ENCODE peak calls at places on chromosomes 7 and 10, in ten cellular contexts. One of them, this sample, is unnamed.
A peak's percentile ranks its signal among the peaks of the same experiment; 100 is the strongest.

GRCh38 chr10:104080762-104081161 is 4.9 kb downstream of the COL17A1 start:
- DNase-seq in suprapubic skin: no peak
- DNase-seq in stimulated activated CD8-positive, alpha-beta memory T cell treated with anti-CD3 and anti-CD28 coated beads, Interleukin-15, amount 100 ng/mL, for 24 hours: no peak
- DNase-seq in glutamatergic neuron: no peak
- DNase-seq in NCI-H146: peak; percentile 95
- DNase-seq in left ventricle myocardium inferior: no peak
- DNase-seq in trophoblast cell: no peak
- DNase-seq in NCI-H1092 treated with DMSO at 0.1 percent for 48 hours: peak; percentile 29
- DNase-seq in stimulated activated CD4-positive, alpha-beta T cell treated with anti-CD3 and anti-CD28 coated beads, Interleukin-1b, Interleukin-23, amount 100 ng/mL, for 24 hours: no peak
- DNase-seq in nucleus accumbens: no peak
- DNase-seq in this sample: no peak

GRCh38 chr7:16755397-16755796 is 1.8 kb downstream of the TSPAN13 start:
- DNase-seq in suprapubic skin: no peak
- DNase-seq in stimulated activated CD8-positive, alpha-beta memory T cell treated with anti-CD3 and anti-CD28 coated beads, Interleukin-15, amount 100 ng/mL, for 24 hours: no peak
- DNase-seq in glutamatergic neuron: no peak
- DNase-seq in NCI-H146: no peak
- DNase-seq in left ventricle myocardium inferior: no peak
- DNase-seq in trophoblast cell: no peak
- DNase-seq in NCI-H1092 treated with DMSO at 0.1 percent for 48 hours: no peak
- DNase-seq in stimulated activated CD4-positive, alpha-beta T cell treated with anti-CD3 and anti-CD28 coated beads, Interleukin-1b, Interleukin-23, amount 100 ng/mL, for 24 hours: no peak
- DNase-seq in nucleus accumbens: no peak
- DNase-seq in this sample: no peak

GRCh38 chr7:45136106-45137060 is 21.2 kb upstream of the RAMP3 start:
- DNase-seq in suprapubic skin: no peak
- DNase-seq in stimulated activated CD8-positive, alpha-beta memory T cell treated with anti-CD3 and anti-CD28 coated beads, Interleukin-15, amount 100 ng/mL, for 24 hours: peak; percentile 12
- DNase-seq in glutamatergic neuron: peak; percentile 65
- DNase-seq in NCI-H146: peak; percentile 64
- DNase-seq in left ventricle myocardium inferior: no peak
- DNase-seq in trophoblast cell: peak; percentile 47
- DNase-seq in NCI-H1092 treated with DMSO at 0.1 percent for 48 hours: peak; percentile 70
- DNase-seq in stimulated activated CD4-positive, alpha-beta T cell treated with anti-CD3 and anti-CD28 coated beads, Interleukin-1b, Interleukin-23, amount 100 ng/mL, for 24 hours: peak; percentile 43
- DNase-seq in nucleus accumbens: peak; percentile 23
- DNase-seq in this sample: peak; percentile 73

GRCh38 chr10:70540789-70541360 is 61.7 kb downstream of the PRF1 start:
- DNase-seq in suprapubic skin: no peak
- DNase-seq in stimulated activated CD8-positive, alpha-beta memory T cell treated with anti-CD3 and anti-CD28 coated beads, Interleukin-15, amount 100 ng/mL, for 24 hours: no peak
- DNase-seq in glutamatergic neuron: no peak
- DNase-seq in NCI-H146: peak; percentile 97
- DNase-seq in left ventricle myocardium inferior: no peak
- DNase-seq in trophoblast cell: no peak
- DNase-seq in NCI-H1092 treated with DMSO at 0.1 percent for 48 hours: no peak
- DNase-seq in stimulated activated CD4-positive, alpha-beta T cell treated with anti-CD3 and anti-CD28 coated beads, Interleukin-1b, Interleukin-23, amount 100 ng/mL, for 24 hours: no peak
- DNase-seq in nucleus accumbens: no peak
- DNase-seq in this sample: no peak

GRCh38 chr10:92413011-92413410 is 122.0 kb downstream of the MARCHF5 start:
- DNase-seq in suprapubic skin: no peak
- DNase-seq in stimulated activated CD8-positive, alpha-beta memory T cell treated with anti-CD3 and anti-CD28 coated beads, Interleukin-15, amount 100 ng/mL, for 24 hours: no peak
- DNase-seq in glutamatergic neuron: no peak
- DNase-seq in NCI-H146: no peak
- DNase-seq in left ventricle myocardium inferior: no peak
- DNase-seq in trophoblast cell: no peak
- DNase-seq in NCI-H1092 treated with DMSO at 0.1 percent for 48 hours: no peak
- DNase-seq in stimulated activated CD4-positive, alpha-beta T cell treated with anti-CD3 and anti-CD28 coated beads, Interleukin-1b, Interleukin-23, amount 100 ng/mL, for 24 hours: no peak
- DNase-seq in nucleus accumbens: no peak
- DNase-seq in this sample: no peak

GRCh38 chr10:47063858-47064257 is 152.6 kb downstream of the PTPN20 start:
- DNase-seq in suprapubic skin: no peak
- DNase-seq in stimulated activated CD8-positive, alpha-beta memory T cell treated with anti-CD3 and anti-CD28 coated beads, Interleukin-15, amount 100 ng/mL, for 24 hours: no peak
- DNase-seq in glutamatergic neuron: no peak
- DNase-seq in NCI-H146: no peak
- DNase-seq in left ventricle myocardium inferior: no peak
- DNase-seq in trophoblast cell: no peak
- DNase-seq in NCI-H1092 treated with DMSO at 0.1 percent for 48 hours: no peak
- DNase-seq in stimulated activated CD4-positive, alpha-beta T cell treated with anti-CD3 and anti-CD28 coated beads, Interleukin-1b, Interleukin-23, amount 100 ng/mL, for 24 hours: no peak
- DNase-seq in nucleus accumbens: no peak
- DNase-seq in this sample: no peak

GRCh38 chr10:48431871-48432270 is 125.4 kb downstream of the MAPK8 start:
- DNase-seq in suprapubic skin: no peak
- DNase-seq in stimulated activated CD8-positive, alpha-beta memory T cell treated with anti-CD3 and anti-CD28 coated beads, Interleukin-15, amount 100 ng/mL, for 24 hours: no peak
- DNase-seq in glutamatergic neuron: no peak
- DNase-seq in NCI-H146: no peak
- DNase-seq in left ventricle myocardium inferior: no peak
- DNase-seq in trophoblast cell: no peak
- DNase-seq in NCI-H1092 treated with DMSO at 0.1 percent for 48 hours: no peak
- DNase-seq in stimulated activated CD4-positive, alpha-beta T cell treated with anti-CD3 and anti-CD28 coated beads, Interleukin-1b, Interleukin-23, amount 100 ng/mL, for 24 hours: no peak
- DNase-seq in nucleus accumbens: no peak
- DNase-seq in this sample: no peak

GRCh38 chr7:22561895-22562593 is 62.1 kb upstream of the STEAP1B start:
- DNase-seq in suprapubic skin: no peak
- DNase-seq in stimulated activated CD8-positive, alpha-beta memory T cell treated with anti-CD3 and anti-CD28 coated beads, Interleukin-15, amount 100 ng/mL, for 24 hours: no peak
- DNase-seq in glutamatergic neuron: no peak
- DNase-seq in NCI-H146: no peak
- DNase-seq in left ventricle myocardium inferior: no peak
- DNase-seq in trophoblast cell: no peak
- DNase-seq in NCI-H1092 treated with DMSO at 0.1 percent for 48 hours: no peak
- DNase-seq in stimulated activated CD4-positive, alpha-beta T cell treated with anti-CD3 and anti-CD28 coated beads, Interleukin-1b, Interleukin-23, amount 100 ng/mL, for 24 hours: no peak
- DNase-seq in nucleus accumbens: no peak
- DNase-seq in this sample: no peak

GRCh38 chr10:11098628-11099027 is 81.0 kb downstream of the CELF2 start:
- DNase-seq in suprapubic skin: no peak
- DNase-seq in stimulated activated CD8-positive, alpha-beta memory T cell treated with anti-CD3 and anti-CD28 coated beads, Interleukin-15, amount 100 ng/mL, for 24 hours: no peak
- DNase-seq in glutamatergic neuron: no peak
- DNase-seq in NCI-H146: no peak
- DNase-seq in left ventricle myocardium inferior: peak; percentile 39
- DNase-seq in trophoblast cell: no peak
- DNase-seq in NCI-H1092 treated with DMSO at 0.1 percent for 48 hours: no peak
- DNase-seq in stimulated activated CD4-positive, alpha-beta T cell treated with anti-CD3 and anti-CD28 coated beads, Interleukin-1b, Interleukin-23, amount 100 ng/mL, for 24 hours: no peak
- DNase-seq in nucleus accumbens: no peak
- DNase-seq in this sample: no peak

GRCh38 chr10:60448246-60448645 is 58.6 kb upstream of the ANK3 start:
- DNase-seq in suprapubic skin: no peak
- DNase-seq in stimulated activated CD8-positive, alpha-beta memory T cell treated with anti-CD3 and anti-CD28 coated beads, Interleukin-15, amount 100 ng/mL, for 24 hours: no peak
- DNase-seq in glutamatergic neuron: no peak
- DNase-seq in NCI-H146: no peak
- DNase-seq in left ventricle myocardium inferior: no peak
- DNase-seq in trophoblast cell: no peak
- DNase-seq in NCI-H1092 treated with DMSO at 0.1 percent for 48 hours: no peak
- DNase-seq in stimulated activated CD4-positive, alpha-beta T cell treated with anti-CD3 and anti-CD28 coated beads, Interleukin-1b, Interleukin-23, amount 100 ng/mL, for 24 hours: no peak
- DNase-seq in nucleus accumbens: no peak
- DNase-seq in this sample: no peak

GRCh38 chr10:67268146-67268545 is 342.3 kb downstream of the LRRTM3 start:
- DNase-seq in suprapubic skin: no peak
- DNase-seq in stimulated activated CD8-positive, alpha-beta memory T cell treated with anti-CD3 and anti-CD28 coated beads, Interleukin-15, amount 100 ng/mL, for 24 hours: no peak
- DNase-seq in glutamatergic neuron: no peak
- DNase-seq in NCI-H146: no peak
- DNase-seq in left ventricle myocardium inferior: no peak
- DNase-seq in trophoblast cell: no peak
- DNase-seq in NCI-H1092 treated with DMSO at 0.1 percent for 48 hours: no peak
- DNase-seq in stimulated activated CD4-positive, alpha-beta T cell treated with anti-CD3 and anti-CD28 coated beads, Interleukin-1b, Interleukin-23, amount 100 ng/mL, for 24 hours: no peak
- DNase-seq in nucleus accumbens: no peak
- DNase-seq in this sample: no peak

GRCh38 chr7:157228864-157229422 is 90.2 kb downstream of the UBE3C start:
- DNase-seq in suprapubic skin: no peak
- DNase-seq in stimulated activated CD8-positive, alpha-beta memory T cell treated with anti-CD3 and anti-CD28 coated beads, Interleukin-15, amount 100 ng/mL, for 24 hours: no peak
- DNase-seq in glutamatergic neuron: peak; percentile 65
- DNase-seq in NCI-H146: no peak
- DNase-seq in left ventricle myocardium inferior: no peak
- DNase-seq in trophoblast cell: peak; percentile 5
- DNase-seq in NCI-H1092 treated with DMSO at 0.1 percent for 48 hours: no peak
- DNase-seq in stimulated activated CD4-positive, alpha-beta T cell treated with anti-CD3 and anti-CD28 coated beads, Interleukin-1b, Interleukin-23, amount 100 ng/mL, for 24 hours: no peak
- DNase-seq in nucleus accumbens: no peak
- DNase-seq in this sample: no peak

GRCh38 chr10:6445671-6446278 is 134.3 kb downstream of the PRKCQ start:
- DNase-seq in suprapubic skin: no peak
- DNase-seq in stimulated activated CD8-positive, alpha-beta memory T cell treated with anti-CD3 and anti-CD28 coated beads, Interleukin-15, amount 100 ng/mL, for 24 hours: peak; percentile 10
- DNase-seq in glutamatergic neuron: peak; percentile 60
- DNase-seq in NCI-H146: no peak
- DNase-seq in left ventricle myocardium inferior: peak; percentile 25
- DNase-seq in trophoblast cell: no peak
- DNase-seq in NCI-H1092 treated with DMSO at 0.1 percent for 48 hours: peak; percentile 2
- DNase-seq in stimulated activated CD4-positive, alpha-beta T cell treated with anti-CD3 and anti-CD28 coated beads, Interleukin-1b, Interleukin-23, amount 100 ng/mL, for 24 hours: peak; percentile 38
- DNase-seq in nucleus accumbens: peak; percentile 25
- DNase-seq in this sample: peak; percentile 79

GRCh38 chr10:132519382-132520146 is 18.0 kb upstream of the INPP5A start:
- DNase-seq in suprapubic skin: peak; percentile 79
- DNase-seq in stimulated activated CD8-positive, alpha-beta memory T cell treated with anti-CD3 and anti-CD28 coated beads, Interleukin-15, amount 100 ng/mL, for 24 hours: no peak
- DNase-seq in glutamatergic neuron: no peak
- DNase-seq in NCI-H146: no peak
- DNase-seq in left ventricle myocardium inferior: no peak
- DNase-seq in trophoblast cell: no peak
- DNase-seq in NCI-H1092 treated with DMSO at 0.1 percent for 48 hours: no peak
- DNase-seq in stimulated activated CD4-positive, alpha-beta T cell treated with anti-CD3 and anti-CD28 coated beads, Interleukin-1b, Interleukin-23, amount 100 ng/mL, for 24 hours: no peak
- DNase-seq in nucleus accumbens: no peak
- DNase-seq in this sample: peak; percentile 80

GRCh38 chr7:136123352-136123751 is 146.2 kb upstream of the MTPN start:
- DNase-seq in suprapubic skin: no peak
- DNase-seq in stimulated activated CD8-positive, alpha-beta memory T cell treated with anti-CD3 and anti-CD28 coated beads, Interleukin-15, amount 100 ng/mL, for 24 hours: no peak
- DNase-seq in glutamatergic neuron: no peak
- DNase-seq in NCI-H146: no peak
- DNase-seq in left ventricle myocardium inferior: no peak
- DNase-seq in trophoblast cell: no peak
- DNase-seq in NCI-H1092 treated with DMSO at 0.1 percent for 48 hours: no peak
- DNase-seq in stimulated activated CD4-positive, alpha-beta T cell treated with anti-CD3 and anti-CD28 coated beads, Interleukin-1b, Interleukin-23, amount 100 ng/mL, for 24 hours: no peak
- DNase-seq in nucleus accumbens: no peak
- DNase-seq in this sample: no peak

GRCh38 chr7:105354383-105354782 is 34.3 kb downstream of the SRPK2 start:
- DNase-seq in suprapubic skin: no peak
- DNase-seq in stimulated activated CD8-positive, alpha-beta memory T cell treated with anti-CD3 and anti-CD28 coated beads, Interleukin-15, amount 100 ng/mL, for 24 hours: no peak
- DNase-seq in glutamatergic neuron: no peak
- DNase-seq in NCI-H146: no peak
- DNase-seq in left ventricle myocardium inferior: no peak
- DNase-seq in trophoblast cell: no peak
- DNase-seq in NCI-H1092 treated with DMSO at 0.1 percent for 48 hours: no peak
- DNase-seq in stimulated activated CD4-positive, alpha-beta T cell treated with anti-CD3 and anti-CD28 coated beads, Interleukin-1b, Interleukin-23, amount 100 ng/mL, for 24 hours: no peak
- DNase-seq in nucleus accumbens: no peak
- DNase-seq in this sample: no peak

GRCh38 chr10:110304394-110304779 is 333 bp downstream of the SMNDC1 start:
- DNase-seq in suprapubic skin: no peak
- DNase-seq in stimulated activated CD8-positive, alpha-beta memory T cell treated with anti-CD3 and anti-CD28 coated beads, Interleukin-15, amount 100 ng/mL, for 24 hours: no peak
- DNase-seq in glutamatergic neuron: no peak
- DNase-seq in NCI-H146: peak; percentile 65
- DNase-seq in left ventricle myocardium inferior: no peak
- DNase-seq in trophoblast cell: peak; percentile 21
- DNase-seq in NCI-H1092 treated with DMSO at 0.1 percent for 48 hours: no peak
- DNase-seq in stimulated activated CD4-positive, alpha-beta T cell treated with anti-CD3 and anti-CD28 coated beads, Interleukin-1b, Interleukin-23, amount 100 ng/mL, for 24 hours: peak; percentile 15
- DNase-seq in nucleus accumbens: no peak
- DNase-seq in this sample: peak; percentile 93

GRCh38 chr10:88979153-88979562 is 11.4 kb upstream of the FAS start:
- DNase-seq in suprapubic skin: no peak
- DNase-seq in stimulated activated CD8-positive, alpha-beta memory T cell treated with anti-CD3 and anti-CD28 coated beads, Interleukin-15, amount 100 ng/mL, for 24 hours: no peak
- DNase-seq in glutamatergic neuron: no peak
- DNase-seq in NCI-H146: no peak
- DNase-seq in left ventricle myocardium inferior: no peak
- DNase-seq in trophoblast cell: no peak
- DNase-seq in NCI-H1092 treated with DMSO at 0.1 percent for 48 hours: no peak
- DNase-seq in stimulated activated CD4-positive, alpha-beta T cell treated with anti-CD3 and anti-CD28 coated beads, Interleukin-1b, Interleukin-23, amount 100 ng/mL, for 24 hours: no peak
- DNase-seq in nucleus accumbens: no peak
- DNase-seq in this sample: no peak

GRCh38 chr10:23399701-23400144 is 39.2 kb upstream of the OTUD1 start:
- DNase-seq in suprapubic skin: no peak
- DNase-seq in stimulated activated CD8-positive, alpha-beta memory T cell treated with anti-CD3 and anti-CD28 coated beads, Interleukin-15, amount 100 ng/mL, for 24 hours: no peak
- DNase-seq in glutamatergic neuron: no peak
- DNase-seq in NCI-H146: no peak
- DNase-seq in left ventricle myocardium inferior: peak; percentile 44
- DNase-seq in trophoblast cell: peak; percentile 75
- DNase-seq in NCI-H1092 treated with DMSO at 0.1 percent for 48 hours: no peak
- DNase-seq in stimulated activated CD4-positive, alpha-beta T cell treated with anti-CD3 and anti-CD28 coated beads, Interleukin-1b, Interleukin-23, amount 100 ng/mL, for 24 hours: no peak
- DNase-seq in nucleus accumbens: no peak
- DNase-seq in this sample: no peak

GRCh38 chr7:47361746-47362215 is 220.1 kb downstream of the TNS3 start:
- DNase-seq in suprapubic skin: peak; percentile 77
- DNase-seq in stimulated activated CD8-positive, alpha-beta memory T cell treated with anti-CD3 and anti-CD28 coated beads, Interleukin-15, amount 100 ng/mL, for 24 hours: peak; percentile 3
- DNase-seq in glutamatergic neuron: no peak
- DNase-seq in NCI-H146: no peak
- DNase-seq in left ventricle myocardium inferior: peak; percentile 63
- DNase-seq in trophoblast cell: peak; percentile 30
- DNase-seq in NCI-H1092 treated with DMSO at 0.1 percent for 48 hours: no peak
- DNase-seq in stimulated activated CD4-positive, alpha-beta T cell treated with anti-CD3 and anti-CD28 coated beads, Interleukin-1b, Interleukin-23, amount 100 ng/mL, for 24 hours: no peak
- DNase-seq in nucleus accumbens: no peak
- DNase-seq in this sample: peak; percentile 18

GRCh38 chr7:30780909-30781308 is 9.7 kb downstream of the MINDY4 start:
- DNase-seq in suprapubic skin: peak; percentile 41
- DNase-seq in stimulated activated CD8-positive, alpha-beta memory T cell treated with anti-CD3 and anti-CD28 coated beads, Interleukin-15, amount 100 ng/mL, for 24 hours: no peak
- DNase-seq in glutamatergic neuron: no peak
- DNase-seq in NCI-H146: no peak
- DNase-seq in left ventricle myocardium inferior: peak; percentile 56
- DNase-seq in trophoblast cell: no peak
- DNase-seq in NCI-H1092 treated with DMSO at 0.1 percent for 48 hours: no peak
- DNase-seq in stimulated activated CD4-positive, alpha-beta T cell treated with anti-CD3 and anti-CD28 coated beads, Interleukin-1b, Interleukin-23, amount 100 ng/mL, for 24 hours: no peak
- DNase-seq in nucleus accumbens: peak; percentile 7
- DNase-seq in this sample: no peak

GRCh38 chr10:95333997-95334792 is 43.4 kb upstream of the PDLIM1 start:
- DNase-seq in suprapubic skin: no peak
- DNase-seq in stimulated activated CD8-positive, alpha-beta memory T cell treated with anti-CD3 and anti-CD28 coated beads, Interleukin-15, amount 100 ng/mL, for 24 hours: no peak
- DNase-seq in glutamatergic neuron: no peak
- DNase-seq in NCI-H146: no peak
- DNase-seq in left ventricle myocardium inferior: peak; percentile 75
- DNase-seq in trophoblast cell: peak; percentile 8
- DNase-seq in NCI-H1092 treated with DMSO at 0.1 percent for 48 hours: no peak
- DNase-seq in stimulated activated CD4-positive, alpha-beta T cell treated with anti-CD3 and anti-CD28 coated beads, Interleukin-1b, Interleukin-23, amount 100 ng/mL, for 24 hours: no peak
- DNase-seq in nucleus accumbens: no peak
- DNase-seq in this sample: no peak

GRCh38 chr10:46092523-46093195 is 46.6 kb upstream of the MSMB start:
- DNase-seq in suprapubic skin: peak; percentile 20
- DNase-seq in stimulated activated CD8-positive, alpha-beta memory T cell treated with anti-CD3 and anti-CD28 coated beads, Interleukin-15, amount 100 ng/mL, for 24 hours: no peak
- DNase-seq in glutamatergic neuron: no peak
- DNase-seq in NCI-H146: no peak
- DNase-seq in left ventricle myocardium inferior: no peak
- DNase-seq in trophoblast cell: no peak
- DNase-seq in NCI-H1092 treated with DMSO at 0.1 percent for 48 hours: no peak
- DNase-seq in stimulated activated CD4-positive, alpha-beta T cell treated with anti-CD3 and anti-CD28 coated beads, Interleukin-1b, Interleukin-23, amount 100 ng/mL, for 24 hours: no peak
- DNase-seq in nucleus accumbens: no peak
- DNase-seq in this sample: no peak

GRCh38 chr10:65415318-65415717 is 1510.5 kb upstream of the LRRTM3 start:
- DNase-seq in suprapubic skin: no peak
- DNase-seq in stimulated activated CD8-positive, alpha-beta memory T cell treated with anti-CD3 and anti-CD28 coated beads, Interleukin-15, amount 100 ng/mL, for 24 hours: no peak
- DNase-seq in glutamatergic neuron: no peak
- DNase-seq in NCI-H146: no peak
- DNase-seq in left ventricle myocardium inferior: no peak
- DNase-seq in trophoblast cell: no peak
- DNase-seq in NCI-H1092 treated with DMSO at 0.1 percent for 48 hours: no peak
- DNase-seq in stimulated activated CD4-positive, alpha-beta T cell treated with anti-CD3 and anti-CD28 coated beads, Interleukin-1b, Interleukin-23, amount 100 ng/mL, for 24 hours: no peak
- DNase-seq in nucleus accumbens: no peak
- DNase-seq in this sample: no peak

GRCh38 chr10:76301950-76302349 is 870.5 kb downstream of the LRMDA start:
- DNase-seq in suprapubic skin: no peak
- DNase-seq in stimulated activated CD8-positive, alpha-beta memory T cell treated with anti-CD3 and anti-CD28 coated beads, Interleukin-15, amount 100 ng/mL, for 24 hours: no peak
- DNase-seq in glutamatergic neuron: no peak
- DNase-seq in NCI-H146: peak; percentile 50
- DNase-seq in left ventricle myocardium inferior: no peak
- DNase-seq in trophoblast cell: no peak
- DNase-seq in NCI-H1092 treated with DMSO at 0.1 percent for 48 hours: peak; percentile 33
- DNase-seq in stimulated activated CD4-positive, alpha-beta T cell treated with anti-CD3 and anti-CD28 coated beads, Interleukin-1b, Interleukin-23, amount 100 ng/mL, for 24 hours: no peak
- DNase-seq in nucleus accumbens: no peak
- DNase-seq in this sample: no peak

GRCh38 chr7:18345641-18346234 is 149.8 kb upstream of the HDAC9 start:
- DNase-seq in suprapubic skin: no peak
- DNase-seq in stimulated activated CD8-positive, alpha-beta memory T cell treated with anti-CD3 and anti-CD28 coated beads, Interleukin-15, amount 100 ng/mL, for 24 hours: no peak
- DNase-seq in glutamatergic neuron: peak; percentile 39
- DNase-seq in NCI-H146: peak; percentile 61
- DNase-seq in left ventricle myocardium inferior: no peak
- DNase-seq in trophoblast cell: peak; percentile 22
- DNase-seq in NCI-H1092 treated with DMSO at 0.1 percent for 48 hours: peak; percentile 82
- DNase-seq in stimulated activated CD4-positive, alpha-beta T cell treated with anti-CD3 and anti-CD28 coated beads, Interleukin-1b, Interleukin-23, amount 100 ng/mL, for 24 hours: no peak
- DNase-seq in nucleus accumbens: no peak
- DNase-seq in this sample: no peak

GRCh38 chr7:29976673-29977072 is 12.9 kb downstream of the SCRN1 start:
- DNase-seq in suprapubic skin: no peak
- DNase-seq in stimulated activated CD8-positive, alpha-beta memory T cell treated with anti-CD3 and anti-CD28 coated beads, Interleukin-15, amount 100 ng/mL, for 24 hours: no peak
- DNase-seq in glutamatergic neuron: no peak
- DNase-seq in NCI-H146: no peak
- DNase-seq in left ventricle myocardium inferior: no peak
- DNase-seq in trophoblast cell: no peak
- DNase-seq in NCI-H1092 treated with DMSO at 0.1 percent for 48 hours: no peak
- DNase-seq in stimulated activated CD4-positive, alpha-beta T cell treated with anti-CD3 and anti-CD28 coated beads, Interleukin-1b, Interleukin-23, amount 100 ng/mL, for 24 hours: no peak
- DNase-seq in nucleus accumbens: peak; percentile 33
- DNase-seq in this sample: no peak

GRCh38 chr10:13047529-13048206 is 46.2 kb upstream of the CCDC3 start:
- DNase-seq in suprapubic skin: no peak
- DNase-seq in stimulated activated CD8-positive, alpha-beta memory T cell treated with anti-CD3 and anti-CD28 coated beads, Interleukin-15, amount 100 ng/mL, for 24 hours: no peak
- DNase-seq in glutamatergic neuron: no peak
- DNase-seq in NCI-H146: peak; percentile 37
- DNase-seq in left ventricle myocardium inferior: no peak
- DNase-seq in trophoblast cell: no peak
- DNase-seq in NCI-H1092 treated with DMSO at 0.1 percent for 48 hours: no peak
- DNase-seq in stimulated activated CD4-positive, alpha-beta T cell treated with anti-CD3 and anti-CD28 coated beads, Interleukin-1b, Interleukin-23, amount 100 ng/mL, for 24 hours: no peak
- DNase-seq in nucleus accumbens: no peak
- DNase-seq in this sample: no peak

This sample was measured in spleen.